ENCODE peak calls at places on chromosome 5, in four cellular contexts. S, X, U and M are unnamed samples.

GRCh38 chr5:143345671-143346440 is 57.6 kb downstream of the NR3C1 start:
- DNase-seq in S (no peak), X (no peak), U (no peak), M (no peak)

GRCh38 chr5:6710078-6710477 is 3.2 kb upstream of the TENT4A start:
- DNase-seq in S (no peak), X (no peak), U (no peak), M (no peak)

GRCh38 chr5:664343-664993 is 28.7 kb downstream of the TPPP start:
- DNase-seq in S (no peak), X (no peak), U (no peak), M (no peak)

GRCh38 chr5:65034029-65034781 is 265.5 kb downstream of the CWC27 start:
- DNase-seq in S (no peak), X (no peak), U (peak), M (no peak)

GRCh38 chr5:55680353-55680752 is 31.8 kb downstream of the SLC38A9 start:
- DNase-seq in S (no peak), X (no peak), U (no peak), M (peak)

GRCh38 chr5:72007336-72008111 is 99.8 kb upstream of the MAP1B start:
- DNase-seq in S (no peak), X (no peak), U (no peak), M (no peak)

GRCh38 chr5:32450952-32451351 is 6.4 kb upstream of the ZFR start:
- DNase-seq in S (no peak), X (peak), U (peak), M (peak)

GRCh38 chr5:124891179-124891578 is 144.7 kb upstream of the ZNF608 start:
- DNase-seq in S (no peak), X (no peak), U (no peak), M (no peak)

GRCh38 chr5:146919304-146919703 is 40.7 kb upstream of the PPP2R2B start:
- DNase-seq in S (peak), X (no peak), U (no peak), M (no peak)

GRCh38 chr5:33992864-33993263 is 8.4 kb upstream of the SLC45A2 start:
- DNase-seq in S (no peak), X (no peak), U (peak), M (no peak)
- TF ChIP-seq HMGXB4 in S (no peak), X (no peak), U (no peak), M (no peak)

GRCh38 chr5:158086856-158087255 is 227.9 kb upstream of the CLINT1 start:
- DNase-seq in S (no peak), X (no peak), U (no peak), M (no peak)

GRCh38 chr5:158079097-158079496 is 220.2 kb upstream of the CLINT1 start:
- DNase-seq in S (no peak), X (no peak), U (no peak), M (no peak)

GRCh38 chr5:158080112-158080511 is 221.2 kb upstream of the CLINT1 start:
- DNase-seq in S (peak), X (no peak), U (no peak), M (no peak)

GRCh38 chr5:158082696-158083287 is 223.8 kb upstream of the CLINT1 start:
- DNase-seq in S (no peak), X (no peak), U (no peak), M (no peak)

DNA sequence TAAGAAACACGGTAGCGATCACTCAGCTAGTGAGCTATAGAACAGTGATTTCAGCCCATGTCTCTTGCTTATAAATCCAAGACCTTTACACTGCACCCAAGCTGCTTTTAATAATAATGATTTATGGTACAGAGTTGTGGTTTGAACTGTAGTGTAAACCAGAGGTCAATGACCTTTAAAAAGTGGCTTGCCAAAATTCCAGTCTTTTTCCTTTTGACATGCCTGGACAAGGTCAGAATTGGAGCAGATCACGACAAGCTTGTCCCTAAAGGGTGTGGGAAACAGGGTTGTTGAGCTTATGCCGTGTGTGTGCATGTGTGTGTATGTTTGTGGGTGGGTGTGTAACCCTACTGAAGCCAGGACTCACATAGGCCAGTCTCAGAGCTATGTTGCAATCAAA is 225.3 kb upstream of the CLINT1 start:
- DNase-seq in S (no peak), X (no peak), U (no peak), M (no peak)
- TF ChIP-seq HMGXB4 in S (no peak), X (no peak), U (no peak), M (no peak)

DNA sequence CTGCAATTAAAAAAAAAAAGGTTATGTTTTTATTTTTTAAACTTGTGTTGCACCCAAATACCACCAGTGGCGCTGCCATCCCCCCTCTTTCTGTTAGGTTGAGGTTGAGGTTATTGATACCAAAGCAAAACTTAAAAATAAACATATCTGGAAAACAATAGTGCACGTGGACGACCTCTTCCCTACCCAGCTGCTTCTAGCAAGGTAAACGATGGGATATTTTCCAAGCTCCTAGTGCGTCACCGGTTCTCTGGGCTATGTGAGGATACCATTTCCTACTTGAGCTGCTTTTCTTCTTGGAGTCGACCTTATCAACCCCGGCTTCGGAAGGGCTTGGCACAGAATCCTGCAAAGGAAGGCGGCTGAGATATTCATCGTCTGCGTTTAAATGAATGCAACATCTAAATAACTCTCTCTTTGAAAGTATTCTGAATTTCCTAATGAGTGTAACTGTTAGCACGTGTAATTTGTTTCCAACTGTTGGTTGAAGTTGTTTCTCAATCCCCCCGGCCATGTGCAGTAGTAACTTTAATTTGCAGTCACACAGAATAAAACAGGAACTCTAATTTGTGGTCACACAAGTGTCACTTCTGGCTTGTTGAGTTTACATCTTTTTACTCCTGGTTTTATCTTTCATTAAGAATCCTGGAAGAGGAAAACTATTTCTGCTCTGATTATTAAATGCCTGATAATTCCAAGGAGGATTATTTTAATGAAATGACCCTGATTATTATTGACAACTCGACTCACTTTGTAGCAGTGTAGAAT is 993 bp downstream of the SCAMP1 start:
- DNase-seq in S (no peak), X (peak), U (peak), M (peak)
- TF ChIP-seq HMGXB4 in S (no peak), X (no peak), U (no peak), M (no peak)

GRCh38 chr5:37767961-37768360 is 71.9 kb downstream of the GDNF start:
- DNase-seq in S (no peak), X (no peak), U (no peak), M (no peak)
- TF ChIP-seq HMGXB4 in S (no peak), X (no peak), U (no peak), M (no peak)

DNA sequence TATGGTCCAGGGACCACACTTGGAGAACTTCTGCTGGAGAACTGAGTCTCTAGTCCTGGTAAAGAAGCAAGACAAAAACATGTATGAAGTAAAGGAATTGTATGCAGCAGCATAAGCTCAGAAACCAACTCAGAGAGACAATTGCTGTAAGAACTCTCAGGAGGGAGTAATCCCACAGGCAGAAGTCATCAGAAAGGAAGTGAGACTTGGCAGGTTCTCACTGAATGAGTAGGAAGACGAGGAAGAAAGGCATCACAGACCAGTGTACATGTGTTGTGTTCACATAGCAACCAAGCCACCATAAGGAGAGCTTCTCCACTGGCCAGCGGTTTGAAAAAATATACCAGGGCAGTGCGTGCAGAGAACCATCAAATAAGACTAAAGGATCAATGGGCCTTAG is 57.9 kb upstream of the FST start:
- DNase-seq in S (no peak), X (no peak), U (no peak), M (no peak)
- TF ChIP-seq HMGXB4 in S (no peak), X (no peak), U (no peak), M (no peak)